ENCODE peak calls at places on chromosomes 7 and 10, in six cellular contexts. H, A, P, I, M and Q are unnamed samples.

GRCh38 chr10:99329238-99329890 is at the start of gene CNNM1:
- DNase-seq in H (peak; percentile 25), A (no peak), P (peak; percentile 6), I (peak; percentile 69), M (peak; percentile 68), Q (no peak)

GRCh38 chr10:94146313-94146712 is 152.6 kb downstream of the PLCE1 start:
- DNase-seq in H (no peak), A (no peak), P (no peak), I (no peak), M (no peak), Q (no peak)

GRCh38 chr10:125824736-125825135 is 1.4 kb downstream of the BCCIP start:
- DNase-seq in H (no peak), A (no peak), P (peak; percentile 36), I (no peak), M (no peak), Q (no peak)

GRCh38 chr10:32937824-32938482 is 20.1 kb downstream of the ITGB1 start:
- DNase-seq in H (no peak), A (no peak), P (no peak), I (no peak), M (no peak), Q (no peak)

GRCh38 chr10:116728526-116729096 is 13.8 kb downstream of the HSPA12A start:
- DNase-seq in H (no peak), A (no peak), P (peak; percentile 8), I (no peak), M (no peak), Q (no peak)

GRCh38 chr7:156897673-156898072 is 4.7 kb upstream of the LMBR1 start:
- DNase-seq in H (no peak), A (no peak), P (no peak), I (no peak), M (no peak), Q (no peak)

GRCh38 chr7:93337047-93337446 is 104.9 kb downstream of the VPS50 start:
- DNase-seq in H (no peak), A (no peak), P (no peak), I (no peak), M (no peak), Q (no peak)

GRCh38 chr10:119931873-119932272 is 39.3 kb downstream of the SEC23IP start:
- DNase-seq in H (no peak), A (no peak), P (no peak), I (no peak), M (no peak), Q (no peak)